ENCODE peak calls at places on chromosomes 4 and X, in ten cellular contexts. P is right lobe of liver, F is astrocyte, C is HFF-Myc, Z is cardiac muscle cell, L is hepatocyte, T is coronary artery, G is GM12865, M is AG04450, H is body of pancreas. W is an unnamed sample.

GRCh38 chr4:148300877-148301276 is 141.3 kb downstream of the NR3C2 start:
- DNase-seq in C (no peak), T (no peak), Z (no peak), H (no peak), F (no peak), M (no peak), G (peak), P (no peak), L (no peak), W (no peak)

GRCh38 chr4:186342582-186342981 is 76.6 kb downstream of the F11 start:
- DNase-seq in F (no peak), M (no peak), P (no peak), H (no peak), G (no peak), C (no peak), Z (no peak), T (no peak), L (no peak), W (no peak)

GRCh38 chrX:152245231-152245630 is 106.9 kb upstream of the MAGEA10 start:
- DNase-seq in Z (no peak), P (no peak), T (no peak), L (no peak), M (no peak), C (no peak), G (no peak), H (no peak), F (peak), W (no peak)

GRCh38 chr4:137425281-137425680 is 107.0 kb downstream of the PCDH18 start:
- DNase-seq in L (no peak), G (no peak), C (no peak), F (no peak), P (no peak), Z (no peak), M (no peak), T (no peak), H (no peak), W (no peak)

GRCh38 chr4:92483341-92483740 is 179.6 kb downstream of the GRID2 start:
- DNase-seq in G (no peak), L (no peak), M (no peak), Z (no peak), P (no peak), F (no peak), C (no peak), H (no peak), T (no peak), W (no peak)

GRCh38 chrX:69552512-69552911 is 48.4 kb downstream of the NALF2 start:
- DNase-seq in M (no peak), H (no peak), Z (peak), T (no peak), C (no peak), P (no peak), F (no peak), L (no peak), G (no peak), W (no peak)

GRCh38 chrX:135389717-135390116 is 32.0 kb upstream of the SMIM10L2A start:
- DNase-seq in T (no peak), M (no peak), C (no peak), G (no peak), L (peak), F (no peak), H (peak), P (no peak), Z (no peak), W (no peak)

GRCh38 chr4:115121351-115122043 is 8.1 kb upstream of the NDST4 start:
- DNase-seq in F (no peak), C (no peak), Z (no peak), L (no peak), T (no peak), H (no peak), M (no peak), G (no peak), P (no peak), W (no peak)

GRCh38 chrX:19840899-19841648 is 46.3 kb downstream of the SH3KBP1 start:
- DNase-seq in P (no peak), M (no peak), C (no peak), Z (no peak), T (peak), G (peak), F (peak), H (no peak), L (no peak), W (no peak)

GRCh38 chrX:23644744-23645143 is 22.5 kb upstream of the PRDX4 start:
- DNase-seq in L (no peak), H (peak), F (no peak), Z (no peak), P (no peak), T (no peak), M (no peak), C (no peak), G (no peak), W (no peak)

GRCh38 chr4:184895012-184895795 is 69.4 kb upstream of the ACSL1 start:
- DNase-seq in C (no peak), L (no peak), M (no peak), G (no peak), P (no peak), H (no peak), Z (no peak), T (no peak), F (no peak), W (no peak)
- H3K4me3 ChIP-seq in C (no peak), L (no peak), M (no peak), G (no peak), P (peak), H (no peak), Z (no peak), T (no peak), F (no peak), W (no peak)

DNA sequence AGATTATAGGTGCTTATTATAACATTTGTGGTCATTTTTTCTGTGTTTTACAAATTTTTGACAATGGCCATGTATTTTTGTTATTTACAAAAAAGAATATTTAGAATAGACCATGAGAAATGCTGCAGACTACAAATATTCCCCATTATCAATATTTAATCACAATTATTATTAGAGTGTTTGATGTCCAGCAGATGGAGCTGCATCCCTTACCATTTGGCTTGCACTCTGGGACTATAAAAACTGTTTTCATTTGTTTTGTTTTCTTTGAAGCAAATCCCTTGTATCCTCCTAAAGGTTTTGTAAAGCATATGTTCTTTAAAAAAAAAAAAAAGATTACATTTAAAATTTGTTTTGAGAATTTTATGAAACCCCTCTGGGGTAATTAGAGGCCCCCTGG is 85.6 kb upstream of the CXorf66 start:
- DNase-seq in P (no peak), F (no peak), Z (peak), G (no peak), C (no peak), M (no peak), T (no peak), L (no peak), H (no peak), W (no peak)
- TF ChIP-seq CTCF in P (peak), F (peak), Z (peak), G (peak), C (peak), M (peak), T (no peak), L (peak), H (no peak), W (no peak)

GRCh38 chr4:156672924-156673323 is 298.7 kb downstream of the PDGFC start:
- DNase-seq in C (no peak), P (no peak), T (no peak), M (no peak), F (peak), Z (no peak), L (no peak), H (no peak), G (no peak), W (no peak)

GRCh38 chr4:156677656-156678055 is 293.9 kb downstream of the PDGFC start:
- DNase-seq in M (no peak), T (no peak), L (no peak), F (no peak), H (no peak), G (no peak), C (no peak), Z (no peak), P (no peak), W (no peak)

GRCh38 chr4:156676116-156676851 is 295.3 kb downstream of the PDGFC start:
- DNase-seq in T (no peak), G (no peak), Z (no peak), C (no peak), H (no peak), L (no peak), F (peak), M (no peak), P (no peak), W (no peak)

GRCh38 chr4:156673483-156673882 is 298.1 kb downstream of the PDGFC start:
- DNase-seq in H (no peak), L (no peak), T (no peak), G (no peak), F (peak), P (no peak), C (no peak), M (no peak), Z (peak), W (no peak)

DNA sequence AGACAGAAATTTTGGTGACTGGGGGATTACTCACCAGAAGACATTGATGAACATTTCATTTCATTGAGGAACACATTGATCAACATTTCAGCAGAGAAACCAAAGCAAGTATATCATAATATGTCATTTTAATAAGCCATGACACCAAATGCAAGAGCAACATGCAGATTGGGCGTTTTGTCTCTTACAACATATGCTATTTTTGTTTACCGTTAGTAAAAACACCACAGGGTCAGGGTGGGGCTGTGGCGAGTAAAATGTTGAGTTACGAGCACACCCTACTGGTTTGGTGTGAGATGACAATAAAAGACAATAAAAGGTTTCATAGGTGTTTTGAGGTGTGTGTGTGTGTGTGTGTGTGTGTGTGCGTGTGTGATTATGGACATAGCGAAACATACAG is 294.5 kb downstream of the PDGFC start:
- DNase-seq in H (no peak), F (peak), T (no peak), G (peak), P (no peak), Z (peak), C (no peak), L (peak), M (no peak), W (no peak)
- H3K4me3 ChIP-seq in H (no peak), F (no peak), T (no peak), G (no peak), P (no peak), Z (no peak), C (no peak), L (no peak), M (no peak), W (no peak)

DNA sequence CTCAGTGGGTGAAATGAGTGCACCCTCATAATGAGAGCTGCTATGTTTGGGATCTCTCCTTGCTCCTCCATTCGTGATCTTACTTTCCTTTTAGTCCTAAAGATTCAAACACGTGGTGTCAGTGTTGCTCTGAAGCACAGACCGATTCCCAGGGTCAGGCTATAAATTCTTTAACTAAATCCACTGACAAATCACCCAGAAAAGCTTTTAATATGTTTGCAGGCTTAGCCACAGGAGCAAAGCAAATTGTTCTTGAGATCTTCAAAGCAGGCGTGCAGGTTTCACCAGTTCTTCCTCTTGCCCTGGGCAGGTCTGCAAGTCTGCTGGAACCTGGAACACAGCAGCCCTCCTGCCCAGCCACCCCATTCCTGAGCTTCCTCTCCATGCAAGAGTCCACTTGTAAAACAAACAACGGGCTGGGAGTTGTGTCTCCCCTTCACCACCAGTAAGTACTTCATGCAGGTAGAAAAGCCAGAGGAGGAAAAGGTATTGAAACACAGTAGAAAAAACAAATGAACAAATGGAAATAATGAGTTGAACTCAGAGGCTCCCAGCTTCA is 70.1 kb upstream of the ENPP6 start:
- DNase-seq in T (no peak), G (peak), F (no peak), L (peak), Z (peak), P (no peak), H (peak), C (no peak), M (peak), W (no peak)
- TF ChIP-seq CTCF in T (no peak), G (no peak), F (no peak), L (peak), Z (peak), P (peak), H (no peak), C (no peak), M (peak), W (peak)

GRCh38 chrX:153474718-153475117 is 4.3 kb upstream of the HAUS7 start:
- DNase-seq in C (no peak), T (no peak), H (peak), Z (peak), M (no peak), G (no peak), L (peak), F (peak), P (peak), W (no peak)
- H3K4me3 ChIP-seq in C (no peak), T (peak), H (no peak), Z (no peak), M (no peak), G (no peak), L (no peak), F (no peak), P (no peak), W (no peak)

DNA sequence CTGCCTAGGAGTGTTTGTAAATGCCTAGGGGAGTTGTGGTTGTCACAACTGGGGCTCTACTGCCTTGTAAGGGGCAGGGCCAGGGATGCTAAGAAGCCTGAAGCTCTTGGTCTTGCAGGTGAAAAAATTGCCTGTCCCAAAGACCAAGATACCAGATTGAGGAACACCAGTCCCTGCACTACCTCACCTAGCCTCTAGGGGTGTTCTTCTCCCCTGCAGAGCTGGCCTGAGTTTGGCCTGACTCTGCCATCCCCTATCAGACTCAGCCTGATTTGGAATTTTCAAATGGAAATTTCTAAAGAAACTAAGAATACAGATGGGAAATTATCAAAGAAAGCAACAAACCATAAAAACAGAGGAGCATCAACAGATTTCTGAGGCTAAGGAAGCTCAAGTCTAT is 90.4 kb downstream of the ZC4H2 start:
- DNase-seq in F (no peak), G (peak), M (no peak), H (no peak), Z (no peak), L (no peak), T (no peak), C (no peak), P (no peak), W (no peak)
- TF ChIP-seq CTCF in F (no peak), G (peak), M (no peak), H (no peak), Z (no peak), L (peak), T (no peak), C (peak), P (peak), W (no peak)

GRCh38 chrX:129980043-129980442 is 2.4 kb upstream of the BCORL1 start:
- DNase-seq in T (no peak), Z (peak), C (no peak), F (no peak), M (no peak), G (peak), H (peak), P (peak), L (peak), W (no peak)
- H3K4me3 ChIP-seq in T (no peak), Z (peak), C (no peak), F (no peak), M (peak), G (peak), H (peak), P (no peak), L (peak), W (peak)

DNA sequence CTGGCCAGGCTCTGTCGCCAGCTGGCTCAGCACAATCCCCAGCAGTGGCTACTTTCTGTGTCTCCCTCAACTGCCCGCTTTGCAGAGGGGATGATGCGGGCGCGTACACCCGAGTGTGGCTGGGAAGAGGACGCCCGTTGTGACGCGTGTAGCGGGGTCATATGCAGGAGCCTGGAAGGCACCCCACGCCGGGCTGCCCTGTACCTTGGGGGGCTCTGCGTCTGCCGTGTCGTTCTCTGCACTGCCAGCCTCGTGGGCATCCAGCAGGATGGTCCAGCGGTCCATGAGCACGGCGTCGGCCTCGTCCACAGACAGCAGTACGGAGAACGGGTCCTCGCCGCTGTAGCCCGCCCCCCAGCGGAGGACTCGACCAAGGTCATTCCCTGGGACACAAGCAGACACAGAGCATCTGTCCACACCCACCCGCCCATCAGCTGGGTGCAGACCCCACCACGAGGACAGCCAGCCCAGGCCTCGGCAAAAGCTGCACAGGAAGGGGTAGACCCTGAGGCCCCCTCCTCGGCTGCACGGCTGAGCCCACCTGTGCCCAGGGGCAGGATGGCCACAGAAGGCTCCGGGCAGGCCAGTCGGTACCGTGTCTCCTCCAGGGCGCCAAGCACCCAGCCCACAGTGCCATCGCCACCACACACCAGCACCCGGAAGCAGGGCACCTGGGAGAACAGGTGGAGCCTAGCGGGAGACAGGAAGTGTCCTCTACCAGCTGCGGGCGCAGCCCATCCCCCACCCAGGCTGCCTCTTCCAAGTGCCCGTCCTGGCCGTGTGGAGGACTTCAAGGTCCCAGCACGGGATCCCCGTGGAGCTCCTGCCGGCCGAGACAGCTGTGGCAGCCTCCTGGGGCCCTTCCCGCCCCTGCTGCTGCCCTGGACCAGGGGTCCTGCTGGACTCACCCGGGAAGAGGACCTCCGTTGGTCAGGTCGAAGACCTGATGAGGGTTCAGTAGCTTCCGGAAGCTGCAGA is 10.8 kb downstream of the DGKQ start:
- DNase-seq in F (no peak), G (no peak), C (no peak), T (no peak), H (no peak), M (no peak), Z (no peak), L (no peak), P (no peak), W (no peak)
- TF ChIP-seq CTCF in F (no peak), G (no peak), C (no peak), T (no peak), H (no peak), M (no peak), Z (no peak), L (no peak), P (no peak), W (no peak)